ENCODE peak calls at places on chromosomes 5 and 9, in nine cellular contexts. One of them, this sample, is unnamed.

GRCh38 chr9:27473135-27473534 is 51.0 kb upstream of the IFNK start:
- DNase-seq in cardiac fibroblast: no peak
- DNase-seq in mesenteric fat pad: no peak
- DNase-seq in cardiac muscle cell: no peak
- DNase-seq in posterior vena cava: peak; percentile 87
- DNase-seq in SIG-M5: no peak
- DNase-seq in MCF 10A: no peak
- DNase-seq in skeletal muscle cell: no peak
- DNase-seq in trophoblast cell: no peak
- DNase-seq in this sample: no peak

GRCh38 chr9:1083325-1083913 is 33.3 kb downstream of the DMRT2 start:
- DNase-seq in cardiac fibroblast: no peak
- DNase-seq in mesenteric fat pad: no peak
- DNase-seq in cardiac muscle cell: peak; percentile 45
- DNase-seq in posterior vena cava: no peak
- DNase-seq in SIG-M5: no peak
- DNase-seq in MCF 10A: peak; percentile 37
- DNase-seq in skeletal muscle cell: no peak
- DNase-seq in trophoblast cell: peak; percentile 13
- DNase-seq in this sample: no peak

GRCh38 chr5:76219636-76220035 is 136.5 kb downstream of the SV2C start:
- DNase-seq in cardiac fibroblast: no peak
- DNase-seq in mesenteric fat pad: no peak
- DNase-seq in cardiac muscle cell: no peak
- DNase-seq in posterior vena cava: no peak
- DNase-seq in SIG-M5: no peak
- DNase-seq in MCF 10A: no peak
- DNase-seq in skeletal muscle cell: no peak
- DNase-seq in trophoblast cell: no peak
- DNase-seq in this sample: no peak

GRCh38 chr5:110258460-110258859 is 468.0 kb downstream of the TMEM232 start:
- DNase-seq in cardiac fibroblast: peak; percentile 1
- DNase-seq in mesenteric fat pad: no peak
- DNase-seq in cardiac muscle cell: peak; percentile 48
- DNase-seq in posterior vena cava: no peak
- DNase-seq in SIG-M5: no peak
- DNase-seq in MCF 10A: peak; percentile 71
- DNase-seq in skeletal muscle cell: peak; percentile 11
- DNase-seq in trophoblast cell: peak; percentile 19
- DNase-seq in this sample: no peak

GRCh38 chr5:62149894-62150293 is 156.1 kb upstream of the KIF2A start:
- DNase-seq in cardiac fibroblast: no peak
- DNase-seq in mesenteric fat pad: no peak
- DNase-seq in cardiac muscle cell: no peak
- DNase-seq in posterior vena cava: no peak
- DNase-seq in SIG-M5: no peak
- DNase-seq in MCF 10A: no peak
- DNase-seq in skeletal muscle cell: no peak
- DNase-seq in trophoblast cell: no peak
- DNase-seq in this sample: no peak

GRCh38 chr5:150122158-150122510 is 33.5 kb downstream of the PDGFRB start:
- DNase-seq in cardiac fibroblast: no peak
- DNase-seq in mesenteric fat pad: peak; percentile 85
- DNase-seq in cardiac muscle cell: no peak
- DNase-seq in posterior vena cava: peak; percentile 77
- DNase-seq in SIG-M5: no peak
- DNase-seq in MCF 10A: peak; percentile 63
- DNase-seq in skeletal muscle cell: no peak
- DNase-seq in trophoblast cell: no peak
- DNase-seq in this sample: no peak

GRCh38 chr9:126612329-126612812 is 1.4 kb upstream of the LMX1B start:
- DNase-seq in cardiac fibroblast: no peak
- DNase-seq in mesenteric fat pad: no peak
- DNase-seq in cardiac muscle cell: no peak
- DNase-seq in posterior vena cava: peak; percentile 66
- DNase-seq in SIG-M5: no peak
- DNase-seq in MCF 10A: peak; percentile 21
- DNase-seq in skeletal muscle cell: no peak
- DNase-seq in trophoblast cell: no peak
- DNase-seq in this sample: no peak

GRCh38 chr5:132812123-132812948 is 766 bp upstream of the SOWAHA start:
- DNase-seq in cardiac fibroblast: no peak
- DNase-seq in mesenteric fat pad: no peak
- DNase-seq in cardiac muscle cell: no peak
- DNase-seq in posterior vena cava: no peak
- DNase-seq in SIG-M5: peak; percentile 34
- DNase-seq in MCF 10A: no peak
- DNase-seq in skeletal muscle cell: no peak
- DNase-seq in trophoblast cell: no peak
- DNase-seq in this sample: no peak

GRCh38 chr9:129362287-129363098 is 184.4 kb upstream of the IER5L start:
- DNase-seq in cardiac fibroblast: no peak
- DNase-seq in mesenteric fat pad: no peak
- DNase-seq in cardiac muscle cell: no peak
- DNase-seq in posterior vena cava: no peak
- DNase-seq in SIG-M5: no peak
- DNase-seq in MCF 10A: no peak
- DNase-seq in skeletal muscle cell: no peak
- DNase-seq in trophoblast cell: peak; percentile 90
- DNase-seq in this sample: no peak

GRCh38 chr5:32197032-32197431 is 22.9 kb upstream of the GOLPH3 start:
- DNase-seq in cardiac fibroblast: no peak
- DNase-seq in mesenteric fat pad: no peak
- DNase-seq in cardiac muscle cell: no peak
- DNase-seq in posterior vena cava: no peak
- DNase-seq in SIG-M5: no peak
- DNase-seq in MCF 10A: no peak
- DNase-seq in skeletal muscle cell: no peak
- DNase-seq in trophoblast cell: no peak
- DNase-seq in this sample: no peak

GRCh38 chr9:130029223-130029583 is 13.8 kb downstream of the FNBP1 start:
- DNase-seq in cardiac fibroblast: no peak
- DNase-seq in mesenteric fat pad: no peak
- DNase-seq in cardiac muscle cell: no peak
- DNase-seq in posterior vena cava: no peak
- DNase-seq in SIG-M5: no peak
- DNase-seq in MCF 10A: no peak
- DNase-seq in skeletal muscle cell: no peak
- DNase-seq in trophoblast cell: no peak
- DNase-seq in this sample: no peak

GRCh38 chr9:128026255-128027165 is 40.6 kb downstream of the NAIF1 start:
- DNase-seq in cardiac fibroblast: no peak
- DNase-seq in mesenteric fat pad: no peak
- DNase-seq in cardiac muscle cell: no peak
- DNase-seq in posterior vena cava: no peak
- DNase-seq in SIG-M5: no peak
- DNase-seq in MCF 10A: no peak
- DNase-seq in skeletal muscle cell: no peak
- DNase-seq in trophoblast cell: no peak
- DNase-seq in this sample: peak; percentile 73

GRCh38 chr5:72210913-72211670 is 103.8 kb downstream of the MAP1B start:
- DNase-seq in cardiac fibroblast: peak; percentile 92
- DNase-seq in mesenteric fat pad: no peak
- DNase-seq in cardiac muscle cell: no peak
- DNase-seq in posterior vena cava: no peak
- DNase-seq in SIG-M5: no peak
- DNase-seq in MCF 10A: peak; percentile 74
- DNase-seq in skeletal muscle cell: peak; percentile 75
- DNase-seq in trophoblast cell: peak; percentile 66
- DNase-seq in this sample: no peak

GRCh38 chr9:89911721-89912604 is 307.2 kb downstream of the GADD45G start:
- DNase-seq in cardiac fibroblast: no peak
- DNase-seq in mesenteric fat pad: no peak
- DNase-seq in cardiac muscle cell: no peak
- DNase-seq in posterior vena cava: no peak
- DNase-seq in SIG-M5: no peak
- DNase-seq in MCF 10A: no peak
- DNase-seq in skeletal muscle cell: no peak
- DNase-seq in trophoblast cell: no peak
- DNase-seq in this sample: no peak

GRCh38 chr9:14400658-14400995 is 86.7 kb upstream of the NFIB start:
- DNase-seq in cardiac fibroblast: peak; percentile 98
- DNase-seq in mesenteric fat pad: no peak
- DNase-seq in cardiac muscle cell: no peak
- DNase-seq in posterior vena cava: peak; percentile 81
- DNase-seq in SIG-M5: no peak
- DNase-seq in MCF 10A: peak; percentile 76
- DNase-seq in skeletal muscle cell: peak; percentile 72
- DNase-seq in trophoblast cell: peak; percentile 55
- DNase-seq in this sample: no peak

GRCh38 chr9:99180199-99180598 is 41.5 kb downstream of the ALG2 start:
- DNase-seq in cardiac fibroblast: no peak
- DNase-seq in mesenteric fat pad: no peak
- DNase-seq in cardiac muscle cell: no peak
- DNase-seq in posterior vena cava: no peak
- DNase-seq in SIG-M5: no peak
- DNase-seq in MCF 10A: no peak
- DNase-seq in skeletal muscle cell: no peak
- DNase-seq in trophoblast cell: no peak
- DNase-seq in this sample: no peak

GRCh38 chr5:13328316-13328715 is 616.2 kb downstream of the DNAH5 start:
- DNase-seq in cardiac fibroblast: peak; percentile 25
- DNase-seq in mesenteric fat pad: no peak
- DNase-seq in cardiac muscle cell: no peak
- DNase-seq in posterior vena cava: no peak
- DNase-seq in SIG-M5: no peak
- DNase-seq in MCF 10A: no peak
- DNase-seq in skeletal muscle cell: no peak
- DNase-seq in trophoblast cell: no peak
- DNase-seq in this sample: no peak

GRCh38 chr5:10555134-10555733 is 8.6 kb upstream of the ANKRD33B start:
- DNase-seq in cardiac fibroblast: peak; percentile 57
- DNase-seq in mesenteric fat pad: peak; percentile 78
- DNase-seq in cardiac muscle cell: no peak
- DNase-seq in posterior vena cava: no peak
- DNase-seq in SIG-M5: no peak
- DNase-seq in MCF 10A: peak; percentile 90
- DNase-seq in skeletal muscle cell: peak; percentile 49
- DNase-seq in trophoblast cell: peak; percentile 81
- DNase-seq in this sample: no peak

GRCh38 chr5:1944408-1944807 is 61.7 kb upstream of the IRX4 start:
- DNase-seq in cardiac fibroblast: no peak
- DNase-seq in mesenteric fat pad: no peak
- DNase-seq in cardiac muscle cell: no peak
- DNase-seq in posterior vena cava: no peak
- DNase-seq in SIG-M5: no peak
- DNase-seq in MCF 10A: no peak
- DNase-seq in skeletal muscle cell: no peak
- DNase-seq in trophoblast cell: no peak
- DNase-seq in this sample: no peak

GRCh38 chr9:75033789-75034473 is 5.8 kb upstream of the CARNMT1 start:
- DNase-seq in cardiac fibroblast: no peak
- DNase-seq in mesenteric fat pad: no peak
- DNase-seq in cardiac muscle cell: no peak
- DNase-seq in posterior vena cava: no peak
- DNase-seq in SIG-M5: no peak
- DNase-seq in MCF 10A: no peak
- DNase-seq in skeletal muscle cell: no peak
- DNase-seq in trophoblast cell: no peak
- DNase-seq in this sample: no peak

GRCh38 chr9:109213300-109214121 is 46.5 kb upstream of the FRRS1L start:
- DNase-seq in cardiac fibroblast: no peak
- DNase-seq in mesenteric fat pad: no peak
- DNase-seq in cardiac muscle cell: no peak
- DNase-seq in posterior vena cava: no peak
- DNase-seq in SIG-M5: no peak
- DNase-seq in MCF 10A: no peak
- DNase-seq in skeletal muscle cell: no peak
- DNase-seq in trophoblast cell: no peak
- DNase-seq in this sample: no peak

GRCh38 chr5:18745591-18745987 is 1111.3 kb downstream of the TAF11L14 start:
- DNase-seq in cardiac fibroblast: peak; percentile 1
- DNase-seq in mesenteric fat pad: no peak
- DNase-seq in cardiac muscle cell: no peak
- DNase-seq in posterior vena cava: no peak
- DNase-seq in SIG-M5: no peak
- DNase-seq in MCF 10A: no peak
- DNase-seq in skeletal muscle cell: no peak
- DNase-seq in trophoblast cell: peak; percentile 21
- DNase-seq in this sample: no peak

GRCh38 chr5:176178789-176179188 is 59.4 kb upstream of the SIMC1 start:
- DNase-seq in cardiac fibroblast: no peak
- DNase-seq in mesenteric fat pad: peak; percentile 37
- DNase-seq in cardiac muscle cell: no peak
- DNase-seq in posterior vena cava: no peak
- DNase-seq in SIG-M5: no peak
- DNase-seq in MCF 10A: no peak
- DNase-seq in skeletal muscle cell: no peak
- DNase-seq in trophoblast cell: no peak
- DNase-seq in this sample: no peak

GRCh38 chr5:1050449-1051365 is 42.1 kb downstream of the NKD2 start:
- DNase-seq in cardiac fibroblast: no peak
- DNase-seq in mesenteric fat pad: no peak
- DNase-seq in cardiac muscle cell: no peak
- DNase-seq in posterior vena cava: no peak
- DNase-seq in SIG-M5: no peak
- DNase-seq in MCF 10A: no peak
- DNase-seq in skeletal muscle cell: no peak
- DNase-seq in trophoblast cell: no peak
- DNase-seq in this sample: no peak

GRCh38 chr5:24110019-24110615 is 534.7 kb downstream of the CDH10 start:
- DNase-seq in cardiac fibroblast: peak; percentile 15
- DNase-seq in mesenteric fat pad: no peak
- DNase-seq in cardiac muscle cell: peak; percentile 32
- DNase-seq in posterior vena cava: no peak
- DNase-seq in SIG-M5: no peak
- DNase-seq in MCF 10A: peak; percentile 63
- DNase-seq in skeletal muscle cell: peak; percentile 4
- DNase-seq in trophoblast cell: peak; percentile 30
- DNase-seq in this sample: no peak

GRCh38 chr5:168695436-168695835 is 116.3 kb upstream of the PANK3 start:
- DNase-seq in cardiac fibroblast: no peak
- DNase-seq in mesenteric fat pad: no peak
- DNase-seq in cardiac muscle cell: no peak
- DNase-seq in posterior vena cava: no peak
- DNase-seq in SIG-M5: no peak
- DNase-seq in MCF 10A: no peak
- DNase-seq in skeletal muscle cell: no peak
- DNase-seq in trophoblast cell: no peak
- DNase-seq in this sample: no peak

GRCh38 chr9:136310273-136311030 is 6.6 kb upstream of the CCDC187 start:
- DNase-seq in cardiac fibroblast: no peak
- DNase-seq in mesenteric fat pad: no peak
- DNase-seq in cardiac muscle cell: no peak
- DNase-seq in posterior vena cava: no peak
- DNase-seq in SIG-M5: no peak
- DNase-seq in MCF 10A: no peak
- DNase-seq in skeletal muscle cell: no peak
- DNase-seq in trophoblast cell: no peak
- DNase-seq in this sample: no peak

GRCh38 chr5:169637085-169637855 is at the start of gene DOCK2:
- DNase-seq in cardiac fibroblast: no peak
- DNase-seq in mesenteric fat pad: no peak
- DNase-seq in cardiac muscle cell: no peak
- DNase-seq in posterior vena cava: peak; percentile 91
- DNase-seq in SIG-M5: peak; percentile 40
- DNase-seq in MCF 10A: no peak
- DNase-seq in skeletal muscle cell: no peak
- DNase-seq in trophoblast cell: peak; percentile 20
- DNase-seq in this sample: peak; percentile 50

GRCh38 chr5:134603059-134603458 is 29.6 kb downstream of the SAR1B start:
- DNase-seq in cardiac fibroblast: peak; percentile 61
- DNase-seq in mesenteric fat pad: no peak
- DNase-seq in cardiac muscle cell: no peak
- DNase-seq in posterior vena cava: no peak
- DNase-seq in SIG-M5: no peak
- DNase-seq in MCF 10A: peak; percentile 52
- DNase-seq in skeletal muscle cell: peak; percentile 14
- DNase-seq in trophoblast cell: no peak
- DNase-seq in this sample: no peak

GRCh38 chr5:124583469-124584350 is 162.7 kb downstream of the ZNF608 start:
- DNase-seq in cardiac fibroblast: peak; percentile 83
- DNase-seq in mesenteric fat pad: no peak
- DNase-seq in cardiac muscle cell: no peak
- DNase-seq in posterior vena cava: no peak
- DNase-seq in SIG-M5: no peak
- DNase-seq in MCF 10A: peak; percentile 85
- DNase-seq in skeletal muscle cell: peak; percentile 74
- DNase-seq in trophoblast cell: peak; percentile 21
- DNase-seq in this sample: no peak

GRCh38 chr5:21574429-21574828 is 1278.7 kb downstream of the CDH12 start:
- DNase-seq in cardiac fibroblast: peak; percentile 2
- DNase-seq in mesenteric fat pad: no peak
- DNase-seq in cardiac muscle cell: no peak
- DNase-seq in posterior vena cava: no peak
- DNase-seq in SIG-M5: no peak
- DNase-seq in MCF 10A: no peak
- DNase-seq in skeletal muscle cell: no peak
- DNase-seq in trophoblast cell: peak; percentile 72
- DNase-seq in this sample: no peak